ENCODE peak calls at places on chromosomes 1 and 21, in nine cellular contexts. One of them, this sample, is unnamed.

GRCh38 chr1:158998781-158999161 is 10.9 kb upstream of the IFI16 start:
- DNase-seq in activated naive CD8-positive, alpha-beta T cell treated with anti-CD3 and anti-CD28 coated beads for 36 hours: peak; percentile 19
- DNase-seq in coronary artery: no peak
- DNase-seq in GM20000: peak; percentile 41
- DNase-seq in GM04504: no peak
- DNase-seq in AG08396: peak; percentile 12
- DNase-seq in NCI-H524: peak; percentile 1
- DNase-seq in thoracic aorta: no peak
- DNase-seq in OCI-LY7: peak; percentile 79
- DNase-seq in this sample: no peak

GRCh38 chr1:178241837-178242236 is 147.9 kb downstream of the RASAL2 start:
- DNase-seq in activated naive CD8-positive, alpha-beta T cell treated with anti-CD3 and anti-CD28 coated beads for 36 hours: no peak
- DNase-seq in coronary artery: no peak
- DNase-seq in GM20000: no peak
- DNase-seq in GM04504: no peak
- DNase-seq in AG08396: no peak
- DNase-seq in NCI-H524: no peak
- DNase-seq in thoracic aorta: no peak
- DNase-seq in OCI-LY7: no peak
- DNase-seq in this sample: no peak

GRCh38 chr1:12629521-12629956 is 11.5 kb upstream of the DHRS3 start:
- DNase-seq in activated naive CD8-positive, alpha-beta T cell treated with anti-CD3 and anti-CD28 coated beads for 36 hours: no peak
- DNase-seq in coronary artery: no peak
- DNase-seq in GM20000: no peak
- DNase-seq in GM04504: no peak
- DNase-seq in AG08396: no peak
- DNase-seq in NCI-H524: no peak
- DNase-seq in thoracic aorta: no peak
- DNase-seq in OCI-LY7: no peak
- DNase-seq in this sample: no peak

GRCh38 chr1:203173156-203173555 is 2.5 kb downstream of the MYBPH start:
- DNase-seq in activated naive CD8-positive, alpha-beta T cell treated with anti-CD3 and anti-CD28 coated beads for 36 hours: no peak
- DNase-seq in coronary artery: no peak
- DNase-seq in GM20000: no peak
- DNase-seq in GM04504: no peak
- DNase-seq in AG08396: no peak
- DNase-seq in NCI-H524: no peak
- DNase-seq in thoracic aorta: no peak
- DNase-seq in OCI-LY7: no peak
- DNase-seq in this sample: no peak

GRCh38 chr1:7754234-7754633 is 16.9 kb upstream of the VAMP3 start:
- DNase-seq in activated naive CD8-positive, alpha-beta T cell treated with anti-CD3 and anti-CD28 coated beads for 36 hours: no peak
- DNase-seq in coronary artery: no peak
- DNase-seq in GM20000: no peak
- DNase-seq in GM04504: no peak
- DNase-seq in AG08396: no peak
- DNase-seq in NCI-H524: no peak
- DNase-seq in thoracic aorta: no peak
- DNase-seq in OCI-LY7: no peak
- DNase-seq in this sample: no peak

GRCh38 chr1:1194723-1195122 is 11.7 kb downstream of the TNFRSF18 start:
- DNase-seq in activated naive CD8-positive, alpha-beta T cell treated with anti-CD3 and anti-CD28 coated beads for 36 hours: no peak
- DNase-seq in coronary artery: no peak
- DNase-seq in GM20000: no peak
- DNase-seq in GM04504: no peak
- DNase-seq in AG08396: no peak
- DNase-seq in NCI-H524: no peak
- DNase-seq in thoracic aorta: no peak
- DNase-seq in OCI-LY7: no peak
- DNase-seq in this sample: no peak

GRCh38 chr1:109253803-109254620 is 4.7 kb downstream of the CELSR2 start:
- DNase-seq in activated naive CD8-positive, alpha-beta T cell treated with anti-CD3 and anti-CD28 coated beads for 36 hours: no peak
- DNase-seq in coronary artery: peak; percentile 72
- DNase-seq in GM20000: peak; percentile 25
- DNase-seq in GM04504: no peak
- DNase-seq in AG08396: peak; percentile 59
- DNase-seq in NCI-H524: no peak
- DNase-seq in thoracic aorta: no peak
- DNase-seq in OCI-LY7: peak; percentile 56
- DNase-seq in this sample: no peak

GRCh38 chr1:225541383-225541782 is 111.5 kb downstream of the ENAH start:
- DNase-seq in activated naive CD8-positive, alpha-beta T cell treated with anti-CD3 and anti-CD28 coated beads for 36 hours: no peak
- DNase-seq in coronary artery: no peak
- DNase-seq in GM20000: no peak
- DNase-seq in GM04504: no peak
- DNase-seq in AG08396: no peak
- DNase-seq in NCI-H524: no peak
- DNase-seq in thoracic aorta: no peak
- DNase-seq in OCI-LY7: no peak
- DNase-seq in this sample: no peak

GRCh38 chr1:214541693-214542092 is 9.7 kb downstream of the PTPN14 start:
- DNase-seq in activated naive CD8-positive, alpha-beta T cell treated with anti-CD3 and anti-CD28 coated beads for 36 hours: no peak
- DNase-seq in coronary artery: no peak
- DNase-seq in GM20000: no peak
- DNase-seq in GM04504: no peak
- DNase-seq in AG08396: no peak
- DNase-seq in NCI-H524: no peak
- DNase-seq in thoracic aorta: no peak
- DNase-seq in OCI-LY7: no peak
- DNase-seq in this sample: no peak

GRCh38 chr1:6935379-6936307 is 150.4 kb downstream of the CAMTA1 start:
- DNase-seq in activated naive CD8-positive, alpha-beta T cell treated with anti-CD3 and anti-CD28 coated beads for 36 hours: no peak
- DNase-seq in coronary artery: no peak
- DNase-seq in GM20000: no peak
- DNase-seq in GM04504: no peak
- DNase-seq in AG08396: no peak
- DNase-seq in NCI-H524: no peak
- DNase-seq in thoracic aorta: no peak
- DNase-seq in OCI-LY7: no peak
- DNase-seq in this sample: no peak

GRCh38 chr1:210598135-210598652 is 269.5 kb downstream of the HHAT start:
- DNase-seq in activated naive CD8-positive, alpha-beta T cell treated with anti-CD3 and anti-CD28 coated beads for 36 hours: no peak
- DNase-seq in coronary artery: no peak
- DNase-seq in GM20000: no peak
- DNase-seq in GM04504: peak; percentile 94
- DNase-seq in AG08396: peak; percentile 68
- DNase-seq in NCI-H524: no peak
- DNase-seq in thoracic aorta: peak; percentile 21
- DNase-seq in OCI-LY7: no peak
- DNase-seq in this sample: no peak

GRCh38 chr21:38699048-38699447 is 106.7 kb upstream of the ETS2 start:
- DNase-seq in activated naive CD8-positive, alpha-beta T cell treated with anti-CD3 and anti-CD28 coated beads for 36 hours: no peak
- DNase-seq in coronary artery: no peak
- DNase-seq in GM20000: no peak
- DNase-seq in GM04504: no peak
- DNase-seq in AG08396: no peak
- DNase-seq in NCI-H524: no peak
- DNase-seq in thoracic aorta: no peak
- DNase-seq in OCI-LY7: no peak
- DNase-seq in this sample: no peak

GRCh38 chr21:38819719-38820147 is 14.0 kb downstream of the ETS2 start:
- DNase-seq in activated naive CD8-positive, alpha-beta T cell treated with anti-CD3 and anti-CD28 coated beads for 36 hours: no peak
- DNase-seq in coronary artery: peak; percentile 65
- DNase-seq in GM20000: no peak
- DNase-seq in GM04504: no peak
- DNase-seq in AG08396: peak; percentile 76
- DNase-seq in NCI-H524: no peak
- DNase-seq in thoracic aorta: no peak
- DNase-seq in OCI-LY7: no peak
- DNase-seq in this sample: no peak

GRCh38 chr21:31162827-31163226 is 124.6 kb upstream of the KRTAP19-8 start:
- DNase-seq in activated naive CD8-positive, alpha-beta T cell treated with anti-CD3 and anti-CD28 coated beads for 36 hours: no peak
- DNase-seq in coronary artery: no peak
- DNase-seq in GM20000: no peak
- DNase-seq in GM04504: no peak
- DNase-seq in AG08396: no peak
- DNase-seq in NCI-H524: no peak
- DNase-seq in thoracic aorta: no peak
- DNase-seq in OCI-LY7: no peak
- DNase-seq in this sample: no peak

GRCh38 chr1:44524180-44524579 is 119.1 kb downstream of the RNF220 start:
- DNase-seq in activated naive CD8-positive, alpha-beta T cell treated with anti-CD3 and anti-CD28 coated beads for 36 hours: no peak
- DNase-seq in coronary artery: no peak
- DNase-seq in GM20000: no peak
- DNase-seq in GM04504: no peak
- DNase-seq in AG08396: no peak
- DNase-seq in NCI-H524: no peak
- DNase-seq in thoracic aorta: no peak
- DNase-seq in OCI-LY7: no peak
- DNase-seq in this sample: no peak

GRCh38 chr1:167564592-167564991 is 11.0 kb upstream of the CREG1 start:
- DNase-seq in activated naive CD8-positive, alpha-beta T cell treated with anti-CD3 and anti-CD28 coated beads for 36 hours: no peak
- DNase-seq in coronary artery: no peak
- DNase-seq in GM20000: no peak
- DNase-seq in GM04504: no peak
- DNase-seq in AG08396: no peak
- DNase-seq in NCI-H524: no peak
- DNase-seq in thoracic aorta: no peak
- DNase-seq in OCI-LY7: peak; percentile 44
- DNase-seq in this sample: no peak

GRCh38 chr1:205670611-205671430 is 9.5 kb downstream of the SLC45A3 start:
- DNase-seq in activated naive CD8-positive, alpha-beta T cell treated with anti-CD3 and anti-CD28 coated beads for 36 hours: no peak
- DNase-seq in coronary artery: no peak
- DNase-seq in GM20000: peak; percentile 38
- DNase-seq in GM04504: no peak
- DNase-seq in AG08396: no peak
- DNase-seq in NCI-H524: peak; percentile 61
- DNase-seq in thoracic aorta: no peak
- DNase-seq in OCI-LY7: no peak
- DNase-seq in this sample: no peak

GRCh38 chr1:221097479-221098281 is 218.4 kb downstream of the HLX start:
- DNase-seq in activated naive CD8-positive, alpha-beta T cell treated with anti-CD3 and anti-CD28 coated beads for 36 hours: no peak
- DNase-seq in coronary artery: no peak
- DNase-seq in GM20000: no peak
- DNase-seq in GM04504: peak; percentile 97
- DNase-seq in AG08396: peak; percentile 29
- DNase-seq in NCI-H524: no peak
- DNase-seq in thoracic aorta: no peak
- DNase-seq in OCI-LY7: no peak
- DNase-seq in this sample: no peak